ENCODE peak calls at places on chromosomes 3 and 15, in seven cellular contexts. K, C, X, M, J, Z and W are unnamed samples.

GRCh38 chr3:115212615-115213014 is 65.5 kb upstream of the ZBTB20 start:
- DNase-seq in J (no peak), C (no peak), M (no peak), X (no peak), Z (no peak), K (no peak), W (no peak)

GRCh38 chr3:150090006-150090405 is 119.3 kb upstream of the PFN2 start:
- DNase-seq in K (no peak), C (no peak), Z (no peak), M (no peak), J (no peak), X (no peak), W (no peak)

GRCh38 chr3:14231145-14231990 is 52.8 kb downstream of the LSM3 start:
- DNase-seq in C (no peak), Z (no peak), J (no peak), K (no peak), M (no peak), X (peak), W (no peak)

GRCh38 chr3:10337323-10338163 is 16.6 kb upstream of the SEC13 start:
- DNase-seq in K (no peak), M (no peak), X (no peak), Z (peak), J (no peak), C (no peak), W (no peak)

GRCh38 chr15:52233405-52233804 is 42.2 kb upstream of the GNB5 start:
- DNase-seq in X (no peak), C (no peak), M (no peak), Z (no peak), J (no peak), K (no peak), W (no peak)

GRCh38 chr15:51044037-51044712 is 50.5 kb downstream of the TNFAIP8L3 start:
- DNase-seq in M (no peak), Z (no peak), X (peak), K (no peak), J (no peak), C (no peak), W (no peak)

GRCh38 chr15:64634576-64635485 is 140.6 kb downstream of the RBPMS2 start:
- DNase-seq in Z (no peak), M (peak), J (no peak), X (no peak), K (peak), C (no peak), W (no peak)

GRCh38 chr15:39581501-39582285 is 814 bp downstream of the THBS1 start:
- DNase-seq in Z (peak), C (peak), K (peak), X (no peak), J (no peak), M (no peak), W (peak)

GRCh38 chr3:186060222-186060621 is 48.7 kb downstream of the ETV5 start:
- DNase-seq in M (no peak), K (no peak), X (no peak), Z (no peak), C (no peak), J (no peak), W (no peak)

GRCh38 chr3:30618508-30618907 is 12.1 kb downstream of the TGFBR2 start:
- DNase-seq in Z (no peak), J (no peak), M (no peak), X (no peak), C (no peak), K (no peak), W (no peak)

GRCh38 chr3:172713316-172713715 is 2.4 kb upstream of the NCEH1 start:
- DNase-seq in M (no peak), C (no peak), K (no peak), Z (no peak), X (no peak), J (no peak), W (no peak)

GRCh38 chr3:123374016-123374415 is 74.9 kb downstream of the ADCY5 start:
- DNase-seq in Z (peak), X (no peak), C (no peak), J (no peak), M (no peak), K (no peak), W (no peak)

GRCh38 chr15:57138260-57138895 is 219.9 kb downstream of the TCF12 start:
- DNase-seq in Z (no peak), X (no peak), C (no peak), M (peak), J (no peak), K (peak), W (no peak)

GRCh38 chr15:100721758-100722550 is 119.6 kb downstream of the ASB7 start:
- DNase-seq in Z (no peak), J (peak), K (no peak), M (peak), C (peak), X (peak), W (peak)

GRCh38 chr15:44009056-44009455 is 182.3 kb downstream of the WDR76 start:
- DNase-seq in J (peak), Z (no peak), C (no peak), K (no peak), X (no peak), M (no peak), W (no peak)

GRCh38 chr15:81011593-81011992 is 10.9 kb downstream of the TLNRD1 start:
- DNase-seq in Z (no peak), K (no peak), M (no peak), C (no peak), X (no peak), J (no peak), W (no peak)

GRCh38 chr3:43176666-43177065 is 70.8 kb upstream of the POMGNT2 start:
- DNase-seq in M (no peak), J (no peak), C (no peak), K (no peak), X (peak), Z (no peak), W (no peak)

GRCh38 chr3:142279965-142280590 is 54.7 kb upstream of the GK5 start:
- DNase-seq in C (peak), K (peak), J (no peak), M (peak), Z (no peak), X (peak), W (peak)

GRCh38 chr3:32334675-32335074 is 57.0 kb upstream of the CMTM7 start:
- DNase-seq in M (no peak), J (no peak), K (no peak), Z (no peak), C (no peak), X (no peak), W (no peak)

GRCh38 chr3:68148471-68148870 is 494.1 kb upstream of the SUCLG2 start:
- DNase-seq in Z (no peak), J (no peak), K (no peak), X (no peak), M (no peak), C (no peak), W (no peak)

GRCh38 chr3:130462089-130462488 is 54.9 kb upstream of the COL6A6 start:
- DNase-seq in Z (no peak), C (no peak), K (no peak), J (no peak), X (no peak), M (no peak), W (no peak)

GRCh38 chr15:68252925-68253534 is 23.5 kb upstream of the CLN6 start:
- DNase-seq in J (peak), M (peak), Z (no peak), X (no peak), C (no peak), K (peak), W (no peak)

GRCh38 chr15:93428135-93428534 is 339.1 kb upstream of the RGMA start:
- DNase-seq in J (no peak), X (no peak), Z (no peak), M (no peak), K (no peak), C (no peak), W (no peak)

GRCh38 chr15:33132722-33133345 is 61.7 kb downstream of the FMN1 start:
- DNase-seq in Z (no peak), K (peak), M (peak), X (no peak), C (no peak), J (peak), W (no peak)

GRCh38 chr3:3097958-3098357 is 12.2 kb downstream of the IL5RA start:
- DNase-seq in M (no peak), C (no peak), X (no peak), K (no peak), Z (no peak), J (no peak), W (no peak)

GRCh38 chr3:99319450-99319849 is 318.9 kb upstream of the COL8A1 start:
- DNase-seq in C (no peak), K (no peak), Z (no peak), M (no peak), X (no peak), J (no peak), W (no peak)

GRCh38 chr15:101325263-101326025 is 30.4 kb upstream of the SNRPA1 start:
- DNase-seq in Z (peak), K (no peak), J (no peak), X (no peak), M (no peak), C (no peak), W (no peak)

GRCh38 chr3:143726727-143727126 is 121.5 kb downstream of the SLC9A9 start:
- DNase-seq in M (no peak), K (no peak), Z (no peak), X (no peak), C (no peak), J (no peak), W (no peak)

GRCh38 chr15:75455424-75455981 is 4.0 kb upstream of the SIN3A start:
- DNase-seq in M (peak), Z (peak), C (peak), J (peak), K (peak), X (peak), W (no peak)

GRCh38 chr3:182794806-182795369 is 1.6 kb downstream of the ATP11B start:
- DNase-seq in X (no peak), Z (no peak), K (no peak), M (no peak), J (no peak), C (no peak), W (no peak)

GRCh38 chr15:25737218-25737643 is 125.9 kb downstream of the ATP10A start:
- DNase-seq in C (no peak), J (no peak), K (peak), X (peak), M (no peak), Z (no peak), W (no peak)

GRCh38 chr3:100289339-100289738 is 28.5 kb downstream of the TBC1D23 start:
- DNase-seq in M (peak), K (no peak), Z (no peak), J (no peak), X (no peak), C (no peak), W (no peak)

GRCh38 chr3:161273589-161274218 is 52.6 kb downstream of the NMD3 start:
- DNase-seq in J (no peak), K (peak), M (peak), X (no peak), Z (no peak), C (no peak), W (no peak)

GRCh38 chr3:152352559-152352958 is 83.8 kb downstream of the MBNL1 start:
- DNase-seq in C (no peak), M (peak), X (no peak), K (no peak), J (no peak), Z (no peak), W (no peak)

GRCh38 chr3:136545664-136546266 is 206.4 kb downstream of the STAG1 start:
- DNase-seq in X (no peak), M (no peak), J (no peak), K (no peak), C (no peak), Z (no peak), W (no peak)
- TF ChIP-seq CTCF in X (peak), M (peak), J (peak), K (peak), C (no peak), Z (peak), W (peak)

GRCh38 chr3:17142516-17142915 is 257.8 kb downstream of the PLCL2 start:
- DNase-seq in M (no peak), X (no peak), Z (no peak), J (no peak), K (no peak), C (no peak), W (no peak)

GRCh38 chr3:17138246-17139039 is 253.7 kb downstream of the PLCL2 start:
- DNase-seq in C (no peak), M (no peak), K (no peak), Z (no peak), J (no peak), X (no peak), W (no peak)

GRCh38 chr3:17141699-17142098 is 256.9 kb downstream of the PLCL2 start:
- DNase-seq in K (no peak), C (no peak), M (no peak), X (no peak), J (no peak), Z (no peak), W (no peak)

GRCh38 chr3:17143893-17144664 is 259.3 kb downstream of the PLCL2 start:
- DNase-seq in K (no peak), C (no peak), J (no peak), Z (no peak), X (no peak), M (no peak), W (no peak)

GRCh38 chr3:17140670-17141505 is 256.1 kb downstream of the PLCL2 start:
- DNase-seq in X (no peak), K (no peak), J (no peak), Z (no peak), C (no peak), M (no peak), W (peak)
- TF ChIP-seq CTCF in X (no peak), K (no peak), J (no peak), Z (no peak), C (no peak), M (peak), W (no peak)

GRCh38 chr15:23857028-23857641 is 170.0 kb upstream of the NDN start:
- DNase-seq in C (no peak), M (peak), J (no peak), X (no peak), K (peak), Z (no peak), W (no peak)
- TF ChIP-seq CTCF in C (no peak), M (peak), J (peak), X (peak), K (peak), Z (peak), W (peak)

DNA sequence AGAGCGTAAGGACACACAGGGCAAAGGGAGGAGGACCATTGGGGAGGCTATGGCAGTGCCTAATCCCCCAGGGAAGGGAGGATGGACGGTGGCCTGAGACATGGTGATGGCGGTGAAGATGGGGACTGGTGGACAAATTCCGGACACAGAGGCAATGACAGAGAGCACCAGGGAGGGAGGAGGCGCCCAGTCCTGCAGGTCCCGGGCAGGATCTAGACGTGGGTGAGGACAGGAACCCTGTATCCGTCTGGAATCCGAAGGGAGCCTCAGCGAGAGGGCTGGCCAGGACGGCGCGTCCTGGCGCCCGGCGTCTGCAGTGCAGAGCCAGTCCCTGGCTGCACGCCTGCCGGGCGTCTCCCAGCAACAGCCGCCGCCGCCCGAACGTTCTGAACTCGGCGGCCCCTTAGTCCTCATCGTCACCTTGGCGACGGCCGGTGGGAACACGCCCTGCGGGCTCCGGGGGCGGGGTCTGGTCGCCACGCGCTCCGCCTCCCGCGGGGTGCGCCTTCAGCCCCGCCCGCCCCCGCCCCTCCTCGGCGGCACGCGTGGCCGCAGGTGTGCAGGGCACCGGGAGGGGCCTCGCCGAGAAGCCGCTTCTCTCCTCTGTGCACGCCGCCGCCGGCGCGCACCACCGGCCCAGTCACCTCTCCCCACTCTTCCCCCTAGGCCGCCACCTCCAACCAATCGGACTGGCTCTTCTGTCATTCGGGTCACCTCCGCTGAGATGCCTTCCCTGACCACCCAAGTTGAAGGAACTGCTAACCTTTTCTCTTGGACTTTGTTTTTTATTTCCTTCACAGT is 11.6 kb downstream of the XIRP1 start:
- DNase-seq in C (peak), K (peak), J (no peak), M (peak), Z (peak), X (no peak), W (no peak)
- TF ChIP-seq CTCF in C (no peak), K (peak), J (peak), M (peak), Z (peak), X (peak), W (peak)

DNA sequence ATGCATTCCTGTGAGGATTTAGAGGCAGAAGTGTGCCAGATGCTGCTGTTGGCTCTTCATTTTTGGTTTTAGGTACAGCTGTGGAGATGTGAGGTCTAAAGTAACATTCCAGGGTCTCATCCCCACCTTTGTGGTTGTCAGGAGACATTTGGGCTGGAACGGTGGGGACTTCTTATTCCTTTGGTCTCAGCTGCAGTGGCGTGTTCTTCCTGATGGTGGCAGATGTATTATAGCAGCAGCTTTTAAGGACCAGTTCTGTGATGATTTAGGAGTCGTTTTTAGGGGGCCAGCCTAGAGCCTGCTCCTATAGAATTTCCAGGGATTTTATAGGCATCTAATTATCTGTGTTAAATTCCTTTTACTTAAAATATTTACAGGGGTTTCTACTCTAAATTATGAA is 221.0 kb upstream of the EOMES start:
- DNase-seq in J (no peak), C (no peak), K (peak), X (no peak), M (no peak), Z (no peak), W (no peak)
- TF ChIP-seq CTCF in J (peak), C (no peak), K (peak), X (peak), M (peak), Z (no peak), W (peak)

GRCh38 chr3:58559586-58559985 is 17.6 kb downstream of the FAM107A start:
- DNase-seq in Z (no peak), X (peak), C (no peak), M (no peak), K (no peak), J (no peak), W (no peak)

GRCh38 chr3:58562498-58562897 is 14.7 kb downstream of the FAM107A start:
- DNase-seq in M (no peak), Z (no peak), J (no peak), C (no peak), K (no peak), X (peak), W (no peak)

GRCh38 chr3:58563386-58564035 is 13.7 kb downstream of the FAM107A start:
- DNase-seq in K (no peak), J (no peak), X (peak), C (no peak), M (no peak), Z (no peak), W (no peak)

GRCh38 chr3:58564054-58564453 is 13.1 kb downstream of the FAM107A start:
- DNase-seq in C (no peak), K (no peak), Z (no peak), J (no peak), M (no peak), X (no peak), W (no peak)

GRCh38 chr3:58560771-58561311 is 16.4 kb downstream of the FAM107A start:
- DNase-seq in M (peak), K (peak), C (no peak), Z (no peak), J (peak), X (peak), W (peak)
- TF ChIP-seq CTCF in M (peak), K (peak), C (no peak), Z (no peak), J (peak), X (peak), W (peak)

DNA sequence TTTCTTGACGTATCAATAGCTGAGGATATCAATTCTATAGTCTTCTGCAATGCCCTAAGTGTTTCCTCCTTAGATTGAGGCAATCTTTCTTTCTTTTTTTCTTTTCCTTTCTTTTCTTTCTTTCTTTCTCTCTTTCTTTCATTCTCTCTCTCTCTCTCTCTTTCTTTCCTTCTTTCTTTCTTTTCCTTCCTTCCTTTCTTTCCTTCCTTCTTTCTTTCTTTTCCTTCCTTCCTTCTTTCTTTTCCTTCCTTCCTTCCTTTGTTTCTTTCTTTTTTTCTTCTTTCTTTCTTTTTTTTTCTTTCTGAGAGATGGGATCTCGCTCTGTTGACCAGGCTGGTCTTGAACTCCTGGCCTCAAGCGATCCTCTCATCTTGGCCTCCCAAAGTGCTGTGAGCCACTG is 10.0 kb upstream of the DNAAF4 start:
- DNase-seq in J (no peak), K (no peak), Z (no peak), X (no peak), C (no peak), M (no peak), W (no peak)
- TF ChIP-seq CTCF in J (no peak), K (no peak), Z (no peak), X (no peak), C (no peak), M (no peak), W (no peak)